ENCODE peak calls at places on chromosomes 2 and 18, in four cellular contexts. H, L, A and G are unnamed samples.

GRCh38 chr18:62379051-62379450 is 53.9 kb downstream of the TNFRSF11A start:
- DNase-seq in L (no peak), H (no peak), A (no peak), G (no peak)

GRCh38 chr2:235170536-235171510 is 219.0 kb downstream of the SH3BP4 start:
- DNase-seq in L (peak), A (no peak), H (peak), G (no peak)

GRCh38 chr2:27408601-27409320 is 630 bp downstream of the PPM1G start:
- DNase-seq in A (peak), H (no peak), L (peak), G (no peak)

GRCh38 chr18:68916734-68917133 is 118.9 kb downstream of the CCDC102B start:
- DNase-seq in L (no peak), H (no peak), A (no peak), G (no peak)

GRCh38 chr2:216680951-216681629 is 14.3 kb downstream of the IGFBP5 start:
- DNase-seq in A (no peak), L (no peak), H (no peak), G (no peak)

GRCh38 chr18:75687626-75688025 is 260.1 kb upstream of the SMIM21 start:
- DNase-seq in A (no peak), H (no peak), L (no peak), G (no peak)

GRCh38 chr2:84435331-84436081 is 23.6 kb downstream of the SUCLG1 start:
- DNase-seq in A (no peak), H (no peak), L (no peak), G (no peak)

GRCh38 chr2:61177727-61178549 is 15.9 kb downstream of the C2orf74 start:
- DNase-seq in L (peak), H (no peak), A (peak), G (peak)

GRCh38 chr18:22452226-22452668 is 34.5 kb upstream of the CTAGE1 start:
- DNase-seq in A (no peak), H (no peak), L (no peak), G (no peak)

GRCh38 chr2:98936133-98936916 is at the start of gene CRACDL:
- DNase-seq in A (no peak), H (no peak), L (no peak), G (no peak)

GRCh38 chr2:7011376-7012083 is 94.3 kb downstream of the RNF144A start:
- DNase-seq in L (no peak), A (no peak), H (no peak), G (no peak)

GRCh38 chr2:58688813-58689212 is 447.7 kb upstream of the FANCL start:
- DNase-seq in H (no peak), A (no peak), L (no peak), G (no peak)